ENCODE peak calls at places on chromosomes 3 and 15, in six cellular contexts. X is foreskin fibroblast; E is frontal cortex; T is globus pallidus; Z is stimulated activated CD4-positive, alpha-beta T cell treated with anti-CD3 and anti-CD28 coated beads, Interleukin-2, amount 100 ng/mL, for 4 hours; D is T-helper 9 cell. Q is an unnamed sample.

GRCh38 chr3:87088984-87089841 is 98.3 kb upstream of the VGLL3 start:
- DNase-seq in X (peak; percentile 93), E (peak; percentile 39), T (peak; percentile 95), Z (no peak), D (no peak), Q (peak; percentile 37)

GRCh38 chr15:89396723-89397652 is 62.4 kb upstream of the POLG start:
- DNase-seq in X (no peak), E (no peak), T (no peak), Z (no peak), D (no peak), Q (no peak)

GRCh38 chr15:38558714-38559059 is 5.9 kb downstream of the RASGRP1 start:
- DNase-seq in X (peak; percentile 43), E (no peak), T (no peak), Z (no peak), D (no peak), Q (no peak)

GRCh38 chr3:23330568-23330967 is 127.4 kb downstream of the UBE2E2 start:
- DNase-seq in X (no peak), E (no peak), T (no peak), Z (no peak), D (no peak), Q (no peak)

GRCh38 chr3:194205675-194206133 is 69.8 kb downstream of the HES1 start:
- DNase-seq in X (no peak), E (no peak), T (no peak), Z (no peak), D (no peak), Q (no peak)

GRCh38 chr3:11603628-11604027 is 40.1 kb downstream of the VGLL4 start:
- DNase-seq in X (no peak), E (no peak), T (no peak), Z (no peak), D (no peak), Q (no peak)

GRCh38 chr15:52102468-52102867 is 10.1 kb downstream of the BCL2L10 start:
- DNase-seq in X (peak; percentile 95), E (no peak), T (no peak), Z (no peak), D (no peak), Q (no peak)

GRCh38 chr15:47484119-47484518 is 233.2 kb upstream of the SEMA6D start:
- DNase-seq in X (peak; percentile 36), E (no peak), T (no peak), Z (no peak), D (no peak), Q (no peak)